ENCODE peak calls at places on chromosomes 6 and 20, in five cellular contexts. V is lower leg skin, T is A549, W is HCT116, K is NB4. S is an unnamed sample.

GRCh38 chr6:45438849-45439406 is 61.2 kb upstream of the SUPT3H start:
- DNase-seq in T (no peak), W (peak; percentile 65), K (peak; percentile 65), V (no peak), S (no peak)

GRCh38 chr20:49119972-49120371 is 68.2 kb downstream of the STAU1 start:
- DNase-seq in V (no peak), T (no peak), W (no peak), K (no peak), S (no peak)

GRCh38 chr6:116035616-116036015 is 25.1 kb downstream of the FRK start:
- DNase-seq in K (no peak), T (no peak), W (no peak), V (no peak), S (no peak)

GRCh38 chr6:112592159-112592558 is 245.0 kb downstream of the RFPL4B start:
- DNase-seq in W (no peak), T (no peak), V (no peak), K (no peak), S (no peak)

GRCh38 chr6:39758905-39759605 is 33.1 kb upstream of the DAAM2 start:
- DNase-seq in K (no peak), V (no peak), W (no peak), T (no peak), S (no peak)

GRCh38 chr6:56144538-56145324 is 102.6 kb downstream of the COL21A1 start:
- DNase-seq in W (no peak), V (no peak), T (peak; percentile 10), K (no peak), S (no peak)

GRCh38 chr6:93848011-93848620 is 428.8 kb upstream of the EPHA7 start:
- DNase-seq in V (no peak), W (no peak), T (no peak), K (no peak), S (no peak)

GRCh38 chr20:34364013-34364382 is 925 bp downstream of the ITCH start:
- DNase-seq in W (no peak), V (peak; percentile 28), T (no peak), K (peak; percentile 35), S (no peak)

GRCh38 chr6:170152111-170152926 is 138.6 kb downstream of the DLL1 start:
- DNase-seq in W (no peak), K (no peak), T (no peak), V (peak; percentile 56), S (peak; percentile 92)

GRCh38 chr6:70700922-70701876 is 33.5 kb downstream of the SMAP1 start:
- DNase-seq in T (no peak), K (no peak), V (no peak), W (no peak), S (no peak)

GRCh38 chr6:155561262-155561970 is 105.8 kb upstream of the NOX3 start:
- DNase-seq in T (no peak), V (no peak), K (no peak), W (no peak), S (no peak)

GRCh38 chr6:140782941-140783340 is 1349.8 kb upstream of the GJE1 start:
- DNase-seq in V (no peak), T (no peak), K (no peak), W (no peak), S (no peak)

GRCh38 chr6:15620616-15621015 is 42.2 kb downstream of the DTNBP1 start:
- DNase-seq in W (no peak), T (no peak), V (no peak), K (peak; percentile 24), S (no peak)

GRCh38 chr6:4136354-4136831 is 1.0 kb upstream of the ECI2 start:
- DNase-seq in W (no peak), K (peak; percentile 9), T (no peak), V (no peak), S (no peak)

GRCh38 chr20:31543966-31544598 is 29.8 kb downstream of the HM13 start:
- DNase-seq in W (no peak), K (no peak), T (no peak), V (no peak), S (no peak)

GRCh38 chr6:35728663-35729348 is 8.0 kb upstream of the ARMC12 start:
- DNase-seq in V (peak; percentile 82), W (no peak), T (no peak), K (peak; percentile 91), S (peak; percentile 94)

GRCh38 chr6:15914553-15914952 is 214.3 kb upstream of the MYLIP start:
- DNase-seq in V (no peak), T (no peak), W (no peak), K (no peak), S (no peak)

GRCh38 chr6:162063666-162064065 is 663.9 kb downstream of the PRKN start:
- DNase-seq in W (no peak), T (no peak), K (no peak), V (no peak), S (no peak)

GRCh38 chr20:62716198-62716940 is 7.7 kb downstream of the NTSR1 start:
- DNase-seq in T (no peak), W (no peak), V (no peak), K (peak; percentile 76), S (no peak)

GRCh38 chr6:4662886-4663285 is 113.3 kb upstream of the CDYL start:
- DNase-seq in T (no peak), W (no peak), V (no peak), K (no peak), S (no peak)

GRCh38 chr6:35181313-35181932 is 32.3 kb upstream of the SCUBE3 start:
- DNase-seq in V (no peak), K (no peak), W (no peak), T (no peak), S (no peak)

GRCh38 chr20:9032758-9033157 is 36.1 kb upstream of the PLCB4 start:
- DNase-seq in W (no peak), V (no peak), K (no peak), T (no peak), S (no peak)

GRCh38 chr20:23637282-23638221 is at the start of gene CST3:
- DNase-seq in V (peak; percentile 90), K (peak; percentile 92), T (peak; percentile 97), W (peak; percentile 68), S (peak; percentile 77)

GRCh38 chr6:41346435-41346834 is 11.0 kb downstream of the NCR2 start:
- DNase-seq in T (no peak), V (no peak), K (no peak), W (no peak), S (no peak)

GRCh38 chr6:138428943-138429616 is 25.1 kb downstream of the HEBP2 start:
- DNase-seq in T (peak; percentile 25), V (no peak), W (peak; percentile 21), K (peak; percentile 70), S (no peak)

GRCh38 chr6:39706819-39707218 is 18.4 kb downstream of the KIF6 start:
- DNase-seq in K (peak; percentile 31), T (no peak), V (no peak), W (no peak), S (no peak)

GRCh38 chr6:16947461-16948159 is 154.2 kb upstream of the STMND1 start:
- DNase-seq in K (no peak), T (no peak), W (peak; percentile 36), V (peak; percentile 68), S (peak; percentile 38)

GRCh38 chr6:104887350-104887749 is 27.6 kb upstream of the HACE1 start:
- DNase-seq in T (no peak), W (no peak), K (peak; percentile 67), V (no peak), S (no peak)

GRCh38 chr6:167238169-167238693 is 52.9 kb upstream of the UNC93A start:
- DNase-seq in T (no peak), W (no peak), V (no peak), K (no peak), S (no peak)

GRCh38 chr6:97947841-97948240 is 664.8 kb upstream of the MMS22L start:
- DNase-seq in W (peak; percentile 82), T (no peak), V (peak; percentile 20), K (no peak), S (peak; percentile 49)

GRCh38 chr6:15621203-15622044 is 41.4 kb downstream of the DTNBP1 start:
- DNase-seq in K (peak; percentile 96), T (no peak), W (no peak), V (peak; percentile 58), S (no peak)

GRCh38 chr20:10674684-10675455 is 1.1 kb upstream of the JAG1 start:
- DNase-seq in W (peak; percentile 48), K (peak; percentile 89), V (no peak), T (peak; percentile 97), S (peak; percentile 77)

GRCh38 chr6:117191009-117191408 is 74.3 kb upstream of the VGLL2 start:
- DNase-seq in T (no peak), W (no peak), V (no peak), K (no peak), S (no peak)

GRCh38 chr6:117194978-117195377 is 70.4 kb upstream of the VGLL2 start:
- DNase-seq in V (no peak), K (no peak), T (no peak), W (no peak), S (no peak)

GRCh38 chr6:117200067-117200466 is 65.3 kb upstream of the VGLL2 start:
- DNase-seq in T (no peak), V (no peak), K (no peak), W (no peak), S (no peak)

GRCh38 chr6:117191448-117191847 is 73.9 kb upstream of the VGLL2 start:
- DNase-seq in W (no peak), T (no peak), V (no peak), K (no peak), S (no peak)

DNA sequence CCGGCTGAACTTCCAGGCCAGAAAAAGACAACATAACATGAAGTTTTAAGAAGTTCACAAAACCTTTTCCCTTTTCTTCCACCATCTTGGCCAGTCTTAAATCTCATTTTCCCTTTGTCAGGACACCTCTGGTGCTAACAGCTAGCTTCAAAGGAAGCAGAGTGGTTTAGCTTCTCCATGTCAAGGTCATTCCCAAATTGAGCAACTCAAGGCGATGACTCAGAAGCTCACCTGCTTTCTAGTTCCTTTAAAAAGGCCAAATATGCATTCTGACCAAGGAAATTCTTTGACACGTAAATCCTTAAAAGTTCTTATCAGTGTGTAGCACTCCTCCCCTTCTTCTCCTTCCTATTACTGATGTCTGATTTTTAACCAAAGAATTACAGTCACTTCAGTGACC is 69.6 kb upstream of the VGLL2 start:
- DNase-seq in V (no peak), W (no peak), T (no peak), K (no peak), S (no peak)
- H3K4me3 ChIP-seq in V (no peak overlapping the region), W (no peak overlapping the region), T (no peak overlapping the region), K (no peak overlapping the region), S (no peak overlapping the region)

GRCh38 chr6:32945106-32945761 is 4.4 kb upstream of the HLA-DMB start:
- DNase-seq in T (no peak), W (no peak), V (no peak), K (no peak), S (no peak)
- TF ChIP-seq POLR2A in T (no peak), W (no peak), V (no peak), K (no peak), S (no peak)

GRCh38 chr20:12040261-12040660 is 122.6 kb downstream of the BTBD3 start:
- DNase-seq in V (no peak), K (no peak), W (no peak), T (no peak), S (no peak)
- H3K4me3 ChIP-seq in V (no peak overlapping the region), K (no peak overlapping the region), W (no peak overlapping the region), T (no peak overlapping the region), S (no peak overlapping the region)

GRCh38 chr20:44959082-44959895 is 908 bp downstream of the TOMM34 start:
- DNase-seq in K (peak; percentile 73), T (peak; percentile 32), V (no peak), W (no peak), S (no peak)
- TF ChIP-seq POLR2A in K (no peak), T (no peak), V (no peak), W (no peak), S (no peak)